ENCODE peak calls at places on chromosomes 13 and 19, in ten cellular contexts. One of them, this sample, is unnamed.

GRCh38 chr13:60111726-60112125 is 52.0 kb downstream of the DIAPH3 start:
- DNase-seq in RWPE1: no peak
- DNase-seq in left ventricle myocardium inferior: no peak
- DNase-seq in right atrium auricular region: no peak
- DNase-seq in endothelial cell: no peak
- DNase-seq in suprapubic skin: no peak
- DNase-seq in esophagus squamous epithelium: no peak
- DNase-seq in osteocyte: no peak
- DNase-seq in neural crest cell: no peak
- DNase-seq in prostate gland: no peak
- DNase-seq in this sample: no peak

GRCh38 chr19:5104871-5105351 is 136.0 kb downstream of the KDM4B start:
- DNase-seq in RWPE1: no peak
- DNase-seq in left ventricle myocardium inferior: no peak
- DNase-seq in right atrium auricular region: no peak
- DNase-seq in endothelial cell: no peak
- DNase-seq in suprapubic skin: no peak
- DNase-seq in esophagus squamous epithelium: no peak
- DNase-seq in osteocyte: no peak
- DNase-seq in neural crest cell: no peak
- DNase-seq in prostate gland: no peak
- DNase-seq in this sample: no peak

GRCh38 chr13:83950284-83950683 is 68.0 kb upstream of the SLITRK1 start:
- DNase-seq in RWPE1: no peak
- DNase-seq in left ventricle myocardium inferior: no peak
- DNase-seq in right atrium auricular region: no peak
- DNase-seq in endothelial cell: no peak
- DNase-seq in suprapubic skin: no peak
- DNase-seq in esophagus squamous epithelium: no peak
- DNase-seq in osteocyte: no peak
- DNase-seq in neural crest cell: no peak
- DNase-seq in prostate gland: no peak
- DNase-seq in this sample: no peak

GRCh38 chr19:37304190-37304883 is 66.6 kb upstream of the ZNF527 start:
- DNase-seq in RWPE1: no peak
- DNase-seq in left ventricle myocardium inferior: peak
- DNase-seq in right atrium auricular region: no peak
- DNase-seq in endothelial cell: no peak
- DNase-seq in suprapubic skin: peak
- DNase-seq in esophagus squamous epithelium: no peak
- DNase-seq in osteocyte: no peak
- DNase-seq in neural crest cell: peak
- DNase-seq in prostate gland: no peak
- DNase-seq in this sample: no peak

GRCh38 chr19:4376245-4376990 is 23.9 kb downstream of the SH3GL1 start:
- DNase-seq in RWPE1: no peak
- DNase-seq in left ventricle myocardium inferior: no peak
- DNase-seq in right atrium auricular region: no peak
- DNase-seq in endothelial cell: no peak
- DNase-seq in suprapubic skin: no peak
- DNase-seq in esophagus squamous epithelium: no peak
- DNase-seq in osteocyte: no peak
- DNase-seq in neural crest cell: no peak
- DNase-seq in prostate gland: no peak
- DNase-seq in this sample: no peak

GRCh38 chr19:5784581-5785147 is at the start of gene PRR22:
- DNase-seq in RWPE1: no peak
- DNase-seq in left ventricle myocardium inferior: no peak
- DNase-seq in right atrium auricular region: no peak
- DNase-seq in endothelial cell: no peak
- DNase-seq in suprapubic skin: no peak
- DNase-seq in esophagus squamous epithelium: no peak
- DNase-seq in osteocyte: no peak
- DNase-seq in neural crest cell: no peak
- DNase-seq in prostate gland: no peak
- DNase-seq in this sample: no peak

GRCh38 chr13:44437356-44438233 is 64.0 kb downstream of the SERP2 start:
- DNase-seq in RWPE1: no peak
- DNase-seq in left ventricle myocardium inferior: no peak
- DNase-seq in right atrium auricular region: no peak
- DNase-seq in endothelial cell: no peak
- DNase-seq in suprapubic skin: no peak
- DNase-seq in esophagus squamous epithelium: no peak
- DNase-seq in osteocyte: no peak
- DNase-seq in neural crest cell: no peak
- DNase-seq in prostate gland: no peak
- DNase-seq in this sample: peak

GRCh38 chr19:18208098-18208951 is 4.5 kb upstream of the RAB3A start:
- DNase-seq in RWPE1: no peak
- DNase-seq in left ventricle myocardium inferior: peak
- DNase-seq in right atrium auricular region: no peak
- DNase-seq in endothelial cell: peak
- DNase-seq in suprapubic skin: no peak
- DNase-seq in esophagus squamous epithelium: no peak
- DNase-seq in osteocyte: no peak
- DNase-seq in neural crest cell: no peak
- DNase-seq in prostate gland: no peak
- DNase-seq in this sample: peak

GRCh38 chr19:38265213-38265861 is 964 bp downstream of the SPINT2 start:
- DNase-seq in RWPE1: peak
- DNase-seq in left ventricle myocardium inferior: no peak
- DNase-seq in right atrium auricular region: no peak
- DNase-seq in endothelial cell: no peak
- DNase-seq in suprapubic skin: no peak
- DNase-seq in esophagus squamous epithelium: no peak
- DNase-seq in osteocyte: no peak
- DNase-seq in neural crest cell: no peak
- DNase-seq in prostate gland: no peak
- DNase-seq in this sample: peak

GRCh38 chr19:3576696-3577443 is 4.1 kb downstream of the HMG20B start:
- DNase-seq in RWPE1: no peak
- DNase-seq in left ventricle myocardium inferior: peak
- DNase-seq in right atrium auricular region: no peak
- DNase-seq in endothelial cell: peak
- DNase-seq in suprapubic skin: no peak
- DNase-seq in esophagus squamous epithelium: no peak
- DNase-seq in osteocyte: no peak
- DNase-seq in neural crest cell: peak
- DNase-seq in prostate gland: peak
- DNase-seq in this sample: no peak

GRCh38 chr13:27971776-27972618 is 2.9 kb upstream of the CDX2 start:
- DNase-seq in RWPE1: no peak
- DNase-seq in left ventricle myocardium inferior: no peak
- DNase-seq in right atrium auricular region: peak
- DNase-seq in endothelial cell: no peak
- DNase-seq in suprapubic skin: peak
- DNase-seq in esophagus squamous epithelium: no peak
- DNase-seq in osteocyte: no peak
- DNase-seq in neural crest cell: no peak
- DNase-seq in prostate gland: no peak
- DNase-seq in this sample: no peak

GRCh38 chr13:34006011-34006410 is 188.1 kb downstream of the RFC3 start:
- DNase-seq in RWPE1: no peak
- DNase-seq in left ventricle myocardium inferior: no peak
- DNase-seq in right atrium auricular region: no peak
- DNase-seq in endothelial cell: no peak
- DNase-seq in suprapubic skin: no peak
- DNase-seq in esophagus squamous epithelium: no peak
- DNase-seq in osteocyte: no peak
- DNase-seq in neural crest cell: no peak
- DNase-seq in prostate gland: no peak
- DNase-seq in this sample: no peak

GRCh38 chr19:7072541-7072940 is 3.0 kb downstream of the ZNF557 start:
- DNase-seq in RWPE1: no peak
- DNase-seq in left ventricle myocardium inferior: no peak
- DNase-seq in right atrium auricular region: no peak
- DNase-seq in endothelial cell: no peak
- DNase-seq in suprapubic skin: no peak
- DNase-seq in esophagus squamous epithelium: no peak
- DNase-seq in osteocyte: peak
- DNase-seq in neural crest cell: no peak
- DNase-seq in prostate gland: no peak
- DNase-seq in this sample: no peak

GRCh38 chr13:31320946-31321345 is 121.2 kb downstream of the B3GLCT start:
- DNase-seq in RWPE1: no peak
- DNase-seq in left ventricle myocardium inferior: no peak
- DNase-seq in right atrium auricular region: no peak
- DNase-seq in endothelial cell: no peak
- DNase-seq in suprapubic skin: no peak
- DNase-seq in esophagus squamous epithelium: no peak
- DNase-seq in osteocyte: no peak
- DNase-seq in neural crest cell: no peak
- DNase-seq in prostate gland: no peak
- DNase-seq in this sample: no peak

GRCh38 chr13:95713651-95714050 is 36.7 kb downstream of the DNAJC3 start:
- DNase-seq in RWPE1: no peak
- DNase-seq in left ventricle myocardium inferior: no peak
- DNase-seq in right atrium auricular region: no peak
- DNase-seq in endothelial cell: no peak
- DNase-seq in suprapubic skin: no peak
- DNase-seq in esophagus squamous epithelium: no peak
- DNase-seq in osteocyte: no peak
- DNase-seq in neural crest cell: no peak
- DNase-seq in prostate gland: no peak
- DNase-seq in this sample: peak
- TF ChIP-seq CTCF in RWPE1: no peak
- TF ChIP-seq CTCF in left ventricle myocardium inferior: no peak
- TF ChIP-seq CTCF in right atrium auricular region: no peak
- TF ChIP-seq CTCF in endothelial cell: no peak
- TF ChIP-seq CTCF in suprapubic skin: no peak
- TF ChIP-seq CTCF in esophagus squamous epithelium: no peak
- TF ChIP-seq CTCF in osteocyte: no peak
- TF ChIP-seq CTCF in neural crest cell: no peak
- TF ChIP-seq CTCF in prostate gland: no peak
- TF ChIP-seq CTCF in this sample: no peak

GRCh38 chr13:94435604-94436226 is 43.8 kb downstream of the DCT start:
- DNase-seq in RWPE1: peak
- DNase-seq in left ventricle myocardium inferior: no peak
- DNase-seq in right atrium auricular region: no peak
- DNase-seq in endothelial cell: no peak
- DNase-seq in suprapubic skin: no peak
- DNase-seq in esophagus squamous epithelium: no peak
- DNase-seq in osteocyte: no peak
- DNase-seq in neural crest cell: no peak
- DNase-seq in prostate gland: no peak
- DNase-seq in this sample: peak

GRCh38 chr13:94431987-94432386 is 47.5 kb downstream of the DCT start:
- DNase-seq in RWPE1: no peak
- DNase-seq in left ventricle myocardium inferior: no peak
- DNase-seq in right atrium auricular region: no peak
- DNase-seq in endothelial cell: no peak
- DNase-seq in suprapubic skin: no peak
- DNase-seq in esophagus squamous epithelium: no peak
- DNase-seq in osteocyte: no peak
- DNase-seq in neural crest cell: no peak
- DNase-seq in prostate gland: no peak
- DNase-seq in this sample: no peak

GRCh38 chr13:94427313-94427712 is 52.2 kb downstream of the DCT start:
- DNase-seq in RWPE1: no peak
- DNase-seq in left ventricle myocardium inferior: no peak
- DNase-seq in right atrium auricular region: no peak
- DNase-seq in endothelial cell: no peak
- DNase-seq in suprapubic skin: no peak
- DNase-seq in esophagus squamous epithelium: no peak
- DNase-seq in osteocyte: no peak
- DNase-seq in neural crest cell: no peak
- DNase-seq in prostate gland: no peak
- DNase-seq in this sample: no peak

GRCh38 chr13:94433055-94433947 is 46.2 kb downstream of the DCT start:
- DNase-seq in RWPE1: no peak
- DNase-seq in left ventricle myocardium inferior: no peak
- DNase-seq in right atrium auricular region: no peak
- DNase-seq in endothelial cell: no peak
- DNase-seq in suprapubic skin: no peak
- DNase-seq in esophagus squamous epithelium: no peak
- DNase-seq in osteocyte: no peak
- DNase-seq in neural crest cell: no peak
- DNase-seq in prostate gland: no peak
- DNase-seq in this sample: no peak

DNA sequence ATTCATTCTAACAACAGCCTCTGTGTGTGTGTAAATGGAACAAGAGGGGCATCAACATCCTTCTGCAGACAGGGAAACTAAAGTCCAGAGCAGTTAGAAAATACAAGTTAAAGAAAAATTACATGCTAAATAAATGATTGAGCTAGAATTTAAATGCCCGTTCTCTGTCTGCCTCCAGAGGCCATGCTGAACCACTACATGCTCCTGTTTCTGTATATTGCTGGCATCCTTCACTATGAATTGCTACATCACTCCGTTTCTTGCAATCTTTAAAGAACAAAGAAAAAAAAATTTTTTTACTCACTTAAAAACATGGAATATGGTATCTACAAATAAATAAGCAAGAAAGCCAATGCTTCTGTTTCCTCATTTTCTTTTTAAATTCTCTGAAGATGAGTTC is 47.9 kb downstream of the DCT start:
- DNase-seq in RWPE1: no peak
- DNase-seq in left ventricle myocardium inferior: no peak
- DNase-seq in right atrium auricular region: no peak
- DNase-seq in endothelial cell: no peak
- DNase-seq in suprapubic skin: no peak
- DNase-seq in esophagus squamous epithelium: no peak
- DNase-seq in osteocyte: no peak
- DNase-seq in neural crest cell: no peak
- DNase-seq in prostate gland: no peak
- DNase-seq in this sample: no peak
- TF ChIP-seq CTCF in RWPE1: peak
- TF ChIP-seq CTCF in left ventricle myocardium inferior: no peak
- TF ChIP-seq CTCF in right atrium auricular region: no peak
- TF ChIP-seq CTCF in endothelial cell: no peak
- TF ChIP-seq CTCF in suprapubic skin: no peak
- TF ChIP-seq CTCF in esophagus squamous epithelium: no peak
- TF ChIP-seq CTCF in osteocyte: peak
- TF ChIP-seq CTCF in neural crest cell: peak
- TF ChIP-seq CTCF in prostate gland: no peak
- TF ChIP-seq CTCF in this sample: no peak

DNA sequence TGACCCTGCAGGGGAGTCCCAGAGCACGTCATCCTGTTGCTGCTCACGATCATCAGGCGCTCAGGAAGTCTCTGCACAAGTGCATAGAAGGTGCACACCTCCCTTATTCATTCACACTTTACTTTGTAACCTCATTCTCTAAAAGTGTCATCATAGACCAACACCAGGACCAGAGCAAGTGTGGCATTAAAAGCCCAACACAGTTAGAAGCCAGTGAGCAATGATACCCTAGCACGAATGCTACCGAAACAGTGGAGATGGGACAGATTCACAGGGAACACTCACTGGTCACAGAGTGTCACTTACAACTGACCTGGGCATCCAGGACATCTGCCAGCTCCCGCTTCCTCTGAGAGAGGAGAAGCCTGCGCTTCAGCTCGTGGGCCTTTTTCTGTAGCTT is 17.0 kb downstream of the HAUS8 start:
- DNase-seq in RWPE1: no peak
- DNase-seq in left ventricle myocardium inferior: no peak
- DNase-seq in right atrium auricular region: no peak
- DNase-seq in endothelial cell: no peak
- DNase-seq in suprapubic skin: no peak
- DNase-seq in esophagus squamous epithelium: no peak
- DNase-seq in osteocyte: no peak
- DNase-seq in neural crest cell: no peak
- DNase-seq in prostate gland: no peak
- DNase-seq in this sample: no peak
- TF ChIP-seq CTCF in RWPE1: no peak
- TF ChIP-seq CTCF in left ventricle myocardium inferior: no peak
- TF ChIP-seq CTCF in right atrium auricular region: no peak
- TF ChIP-seq CTCF in endothelial cell: no peak
- TF ChIP-seq CTCF in suprapubic skin: no peak
- TF ChIP-seq CTCF in esophagus squamous epithelium: no peak
- TF ChIP-seq CTCF in osteocyte: no peak
- TF ChIP-seq CTCF in neural crest cell: no peak
- TF ChIP-seq CTCF in prostate gland: no peak
- TF ChIP-seq CTCF in this sample: no peak

GRCh38 chr19:10979950-10980349 is 19.1 kb downstream of the SMARCA4 start:
- DNase-seq in RWPE1: no peak
- DNase-seq in left ventricle myocardium inferior: no peak
- DNase-seq in right atrium auricular region: no peak
- DNase-seq in endothelial cell: no peak
- DNase-seq in suprapubic skin: no peak
- DNase-seq in esophagus squamous epithelium: no peak
- DNase-seq in osteocyte: no peak
- DNase-seq in neural crest cell: no peak
- DNase-seq in prostate gland: no peak
- DNase-seq in this sample: no peak
- TF ChIP-seq CTCF in RWPE1: no peak
- TF ChIP-seq CTCF in left ventricle myocardium inferior: no peak
- TF ChIP-seq CTCF in right atrium auricular region: no peak
- TF ChIP-seq CTCF in endothelial cell: no peak
- TF ChIP-seq CTCF in suprapubic skin: no peak
- TF ChIP-seq CTCF in esophagus squamous epithelium: no peak
- TF ChIP-seq CTCF in osteocyte: no peak
- TF ChIP-seq CTCF in neural crest cell: no peak
- TF ChIP-seq CTCF in prostate gland: no peak
- TF ChIP-seq CTCF in this sample: no peak

This sample was measured in MCF 10A.